ENCODE peak calls at places on chromosomes 3 and 15, in eight cellular contexts. One of them, this sample, is unnamed.

GRCh38 chr15:39746176-39746575 is 36.5 kb downstream of the FSIP1 start:
- DNase-seq in astrocyte of the spinal cord: no peak
- DNase-seq in kidney epithelial cell: no peak
- DNase-seq in AG04450: no peak
- DNase-seq in cardiac muscle cell: no peak
- DNase-seq in fibroblast of villous mesenchyme: peak
- DNase-seq in esophagus squamous epithelium: no peak
- DNase-seq in GM23338: no peak
- DNase-seq in this sample: peak

GRCh38 chr3:64299206-64299605 is 73.9 kb upstream of the PRICKLE2 start:
- DNase-seq in astrocyte of the spinal cord: no peak
- DNase-seq in kidney epithelial cell: no peak
- DNase-seq in AG04450: no peak
- DNase-seq in cardiac muscle cell: no peak
- DNase-seq in fibroblast of villous mesenchyme: no peak
- DNase-seq in esophagus squamous epithelium: no peak
- DNase-seq in GM23338: no peak
- DNase-seq in this sample: no peak

GRCh38 chr3:12541625-12542024 is 3.7 kb downstream of the MKRN2OS start:
- DNase-seq in astrocyte of the spinal cord: no peak
- DNase-seq in kidney epithelial cell: no peak
- DNase-seq in AG04450: no peak
- DNase-seq in cardiac muscle cell: peak
- DNase-seq in fibroblast of villous mesenchyme: no peak
- DNase-seq in esophagus squamous epithelium: no peak
- DNase-seq in GM23338: peak
- DNase-seq in this sample: peak

GRCh38 chr15:28112962-28113361 is 13.8 kb upstream of the OCA2 start:
- DNase-seq in astrocyte of the spinal cord: no peak
- DNase-seq in kidney epithelial cell: no peak
- DNase-seq in AG04450: no peak
- DNase-seq in cardiac muscle cell: no peak
- DNase-seq in fibroblast of villous mesenchyme: no peak
- DNase-seq in esophagus squamous epithelium: no peak
- DNase-seq in GM23338: no peak
- DNase-seq in this sample: no peak

GRCh38 chr3:5188419-5189405 is 1.2 kb downstream of the EDEM1 start:
- DNase-seq in astrocyte of the spinal cord: peak
- DNase-seq in kidney epithelial cell: no peak
- DNase-seq in AG04450: no peak
- DNase-seq in cardiac muscle cell: peak
- DNase-seq in fibroblast of villous mesenchyme: peak
- DNase-seq in esophagus squamous epithelium: no peak
- DNase-seq in GM23338: peak
- DNase-seq in this sample: peak

GRCh38 chr15:52095597-52096262 is 16.8 kb downstream of the BCL2L10 start:
- DNase-seq in astrocyte of the spinal cord: peak
- DNase-seq in kidney epithelial cell: no peak
- DNase-seq in AG04450: peak
- DNase-seq in cardiac muscle cell: no peak
- DNase-seq in fibroblast of villous mesenchyme: peak
- DNase-seq in esophagus squamous epithelium: no peak
- DNase-seq in GM23338: no peak
- DNase-seq in this sample: peak

GRCh38 chr3:39763390-39763789 is 46.0 kb upstream of the MYRIP start:
- DNase-seq in astrocyte of the spinal cord: no peak
- DNase-seq in kidney epithelial cell: no peak
- DNase-seq in AG04450: no peak
- DNase-seq in cardiac muscle cell: no peak
- DNase-seq in fibroblast of villous mesenchyme: no peak
- DNase-seq in esophagus squamous epithelium: no peak
- DNase-seq in GM23338: no peak
- DNase-seq in this sample: no peak

GRCh38 chr3:148459931-148460513 is 237.7 kb upstream of the AGTR1 start:
- DNase-seq in astrocyte of the spinal cord: peak
- DNase-seq in kidney epithelial cell: no peak
- DNase-seq in AG04450: no peak
- DNase-seq in cardiac muscle cell: no peak
- DNase-seq in fibroblast of villous mesenchyme: peak
- DNase-seq in esophagus squamous epithelium: no peak
- DNase-seq in GM23338: peak
- DNase-seq in this sample: no peak

GRCh38 chr3:55487376-55488241 is 503 bp upstream of the WNT5A start:
- DNase-seq in astrocyte of the spinal cord: peak
- DNase-seq in kidney epithelial cell: no peak
- DNase-seq in AG04450: no peak
- DNase-seq in cardiac muscle cell: peak
- DNase-seq in fibroblast of villous mesenchyme: peak
- DNase-seq in esophagus squamous epithelium: no peak
- DNase-seq in GM23338: peak
- DNase-seq in this sample: peak

GRCh38 chr15:51801391-51801835 is 28.0 kb upstream of the TMOD3 start:
- DNase-seq in astrocyte of the spinal cord: peak
- DNase-seq in kidney epithelial cell: no peak
- DNase-seq in AG04450: no peak
- DNase-seq in cardiac muscle cell: peak
- DNase-seq in fibroblast of villous mesenchyme: peak
- DNase-seq in esophagus squamous epithelium: no peak
- DNase-seq in GM23338: peak
- DNase-seq in this sample: peak

GRCh38 chr3:83946045-83946444 is 1012.7 kb upstream of the CADM2 start:
- DNase-seq in astrocyte of the spinal cord: no peak
- DNase-seq in kidney epithelial cell: no peak
- DNase-seq in AG04450: no peak
- DNase-seq in cardiac muscle cell: no peak
- DNase-seq in fibroblast of villous mesenchyme: no peak
- DNase-seq in esophagus squamous epithelium: no peak
- DNase-seq in GM23338: no peak
- DNase-seq in this sample: peak

GRCh38 chr3:69433938-69434263 is 48.0 kb upstream of the FRMD4B start:
- DNase-seq in astrocyte of the spinal cord: no peak
- DNase-seq in kidney epithelial cell: no peak
- DNase-seq in AG04450: no peak
- DNase-seq in cardiac muscle cell: peak
- DNase-seq in fibroblast of villous mesenchyme: peak
- DNase-seq in esophagus squamous epithelium: no peak
- DNase-seq in GM23338: no peak
- DNase-seq in this sample: peak

GRCh38 chr15:51186121-51186795 is 91.6 kb upstream of the TNFAIP8L3 start:
- DNase-seq in astrocyte of the spinal cord: no peak
- DNase-seq in kidney epithelial cell: no peak
- DNase-seq in AG04450: no peak
- DNase-seq in cardiac muscle cell: no peak
- DNase-seq in fibroblast of villous mesenchyme: no peak
- DNase-seq in esophagus squamous epithelium: no peak
- DNase-seq in GM23338: no peak
- DNase-seq in this sample: no peak

GRCh38 chr3:188434594-188434993 is 280.6 kb downstream of the LPP start:
- DNase-seq in astrocyte of the spinal cord: no peak
- DNase-seq in kidney epithelial cell: peak
- DNase-seq in AG04450: no peak
- DNase-seq in cardiac muscle cell: no peak
- DNase-seq in fibroblast of villous mesenchyme: no peak
- DNase-seq in esophagus squamous epithelium: no peak
- DNase-seq in GM23338: no peak
- DNase-seq in this sample: no peak

GRCh38 chr3:16028604-16029003 is 145.9 kb upstream of the GALNT15 start:
- DNase-seq in astrocyte of the spinal cord: peak
- DNase-seq in kidney epithelial cell: no peak
- DNase-seq in AG04450: no peak
- DNase-seq in cardiac muscle cell: no peak
- DNase-seq in fibroblast of villous mesenchyme: peak
- DNase-seq in esophagus squamous epithelium: no peak
- DNase-seq in GM23338: no peak
- DNase-seq in this sample: peak

GRCh38 chr15:63800245-63800644 is 33.5 kb downstream of the HERC1 start:
- DNase-seq in astrocyte of the spinal cord: no peak
- DNase-seq in kidney epithelial cell: no peak
- DNase-seq in AG04450: no peak
- DNase-seq in cardiac muscle cell: no peak
- DNase-seq in fibroblast of villous mesenchyme: no peak
- DNase-seq in esophagus squamous epithelium: no peak
- DNase-seq in GM23338: no peak
- DNase-seq in this sample: no peak

GRCh38 chr3:194137314-194138097 is 1.6 kb downstream of the HES1 start:
- DNase-seq in astrocyte of the spinal cord: peak
- DNase-seq in kidney epithelial cell: no peak
- DNase-seq in AG04450: no peak
- DNase-seq in cardiac muscle cell: peak
- DNase-seq in fibroblast of villous mesenchyme: peak
- DNase-seq in esophagus squamous epithelium: no peak
- DNase-seq in GM23338: peak
- DNase-seq in this sample: peak

GRCh38 chr3:177545964-177546363 is 348.7 kb upstream of the TBL1XR1 start:
- DNase-seq in astrocyte of the spinal cord: no peak
- DNase-seq in kidney epithelial cell: no peak
- DNase-seq in AG04450: no peak
- DNase-seq in cardiac muscle cell: no peak
- DNase-seq in fibroblast of villous mesenchyme: no peak
- DNase-seq in esophagus squamous epithelium: no peak
- DNase-seq in GM23338: no peak
- DNase-seq in this sample: no peak

GRCh38 chr15:67359431-67360082 is 105.0 kb downstream of the IQCH start:
- DNase-seq in astrocyte of the spinal cord: no peak
- DNase-seq in kidney epithelial cell: no peak
- DNase-seq in AG04450: no peak
- DNase-seq in cardiac muscle cell: no peak
- DNase-seq in fibroblast of villous mesenchyme: no peak
- DNase-seq in esophagus squamous epithelium: no peak
- DNase-seq in GM23338: no peak
- DNase-seq in this sample: no peak

GRCh38 chr3:28836199-28836598 is 444.7 kb upstream of the RBMS3 start:
- DNase-seq in astrocyte of the spinal cord: no peak
- DNase-seq in kidney epithelial cell: no peak
- DNase-seq in AG04450: no peak
- DNase-seq in cardiac muscle cell: no peak
- DNase-seq in fibroblast of villous mesenchyme: no peak
- DNase-seq in esophagus squamous epithelium: no peak
- DNase-seq in GM23338: no peak
- DNase-seq in this sample: peak

GRCh38 chr15:75584121-75584520 is 5.0 kb upstream of the PTPN9 start:
- DNase-seq in astrocyte of the spinal cord: no peak
- DNase-seq in kidney epithelial cell: no peak
- DNase-seq in AG04450: no peak
- DNase-seq in cardiac muscle cell: no peak
- DNase-seq in fibroblast of villous mesenchyme: no peak
- DNase-seq in esophagus squamous epithelium: no peak
- DNase-seq in GM23338: peak
- DNase-seq in this sample: no peak

GRCh38 chr3:188468672-188469071 is 314.7 kb downstream of the LPP start:
- DNase-seq in astrocyte of the spinal cord: peak
- DNase-seq in kidney epithelial cell: peak
- DNase-seq in AG04450: no peak
- DNase-seq in cardiac muscle cell: no peak
- DNase-seq in fibroblast of villous mesenchyme: peak
- DNase-seq in esophagus squamous epithelium: no peak
- DNase-seq in GM23338: no peak
- DNase-seq in this sample: no peak

GRCh38 chr15:78174398-78174797 is 25.2 kb downstream of the IDH3A start:
- DNase-seq in astrocyte of the spinal cord: no peak
- DNase-seq in kidney epithelial cell: no peak
- DNase-seq in AG04450: no peak
- DNase-seq in cardiac muscle cell: no peak
- DNase-seq in fibroblast of villous mesenchyme: no peak
- DNase-seq in esophagus squamous epithelium: no peak
- DNase-seq in GM23338: no peak
- DNase-seq in this sample: no peak

GRCh38 chr15:85412956-85413854 is 32.8 kb downstream of the AKAP13 start:
- DNase-seq in astrocyte of the spinal cord: peak
- DNase-seq in kidney epithelial cell: peak
- DNase-seq in AG04450: peak
- DNase-seq in cardiac muscle cell: no peak
- DNase-seq in fibroblast of villous mesenchyme: peak
- DNase-seq in esophagus squamous epithelium: peak
- DNase-seq in GM23338: no peak
- DNase-seq in this sample: peak

GRCh38 chr3:74590620-74591262 is 23.7 kb downstream of the CNTN3 start:
- DNase-seq in astrocyte of the spinal cord: no peak
- DNase-seq in kidney epithelial cell: no peak
- DNase-seq in AG04450: no peak
- DNase-seq in cardiac muscle cell: no peak
- DNase-seq in fibroblast of villous mesenchyme: no peak
- DNase-seq in esophagus squamous epithelium: no peak
- DNase-seq in GM23338: no peak
- DNase-seq in this sample: no peak

GRCh38 chr3:168061332-168061996 is 34.3 kb downstream of the GOLIM4 start:
- DNase-seq in astrocyte of the spinal cord: no peak
- DNase-seq in kidney epithelial cell: no peak
- DNase-seq in AG04450: no peak
- DNase-seq in cardiac muscle cell: no peak
- DNase-seq in fibroblast of villous mesenchyme: no peak
- DNase-seq in esophagus squamous epithelium: no peak
- DNase-seq in GM23338: no peak
- DNase-seq in this sample: no peak
- TF ChIP-seq CTCF in astrocyte of the spinal cord: no peak
- TF ChIP-seq CTCF in kidney epithelial cell: no peak
- TF ChIP-seq CTCF in AG04450: no peak
- TF ChIP-seq CTCF in cardiac muscle cell: no peak
- TF ChIP-seq CTCF in fibroblast of villous mesenchyme: peak
- TF ChIP-seq CTCF in esophagus squamous epithelium: no peak
- TF ChIP-seq CTCF in GM23338: peak
- TF ChIP-seq CTCF in this sample: no peak

GRCh38 chr3:65902304-65902793 is 136.4 kb downstream of the MAGI1 start:
- DNase-seq in astrocyte of the spinal cord: no peak
- DNase-seq in kidney epithelial cell: no peak
- DNase-seq in AG04450: no peak
- DNase-seq in cardiac muscle cell: peak
- DNase-seq in fibroblast of villous mesenchyme: no peak
- DNase-seq in esophagus squamous epithelium: no peak
- DNase-seq in GM23338: peak
- DNase-seq in this sample: peak
- H3K4me3 ChIP-seq in astrocyte of the spinal cord: no peak
- H3K4me3 ChIP-seq in kidney epithelial cell: no peak
- H3K4me3 ChIP-seq in AG04450: no peak
- H3K4me3 ChIP-seq in cardiac muscle cell: no peak
- H3K4me3 ChIP-seq in fibroblast of villous mesenchyme: no peak
- H3K4me3 ChIP-seq in esophagus squamous epithelium: peak
- H3K4me3 ChIP-seq in GM23338: peak
- H3K4me3 ChIP-seq in this sample: peak

DNA sequence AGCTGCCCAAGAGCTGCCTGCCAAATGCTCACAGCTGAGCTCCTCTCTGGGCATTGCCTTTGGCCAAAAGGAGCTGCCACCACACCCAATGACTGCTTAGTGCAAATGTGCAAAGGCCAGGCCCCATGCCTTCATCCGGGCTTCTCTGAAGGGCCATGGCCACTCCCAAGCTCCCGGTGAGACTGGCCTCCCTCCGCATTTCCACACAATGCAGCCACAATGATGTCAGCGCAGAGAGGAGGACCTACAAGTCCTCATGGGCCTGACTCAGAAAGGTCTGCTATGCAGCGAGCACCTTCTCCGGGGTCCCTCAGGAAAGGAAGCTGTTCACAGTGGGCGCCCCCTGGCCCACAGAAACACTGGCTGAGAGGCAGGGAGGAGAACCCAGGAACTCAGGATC is 12.7 kb downstream of the OXTR start:
- DNase-seq in astrocyte of the spinal cord: no peak
- DNase-seq in kidney epithelial cell: no peak
- DNase-seq in AG04450: no peak
- DNase-seq in cardiac muscle cell: no peak
- DNase-seq in fibroblast of villous mesenchyme: no peak
- DNase-seq in esophagus squamous epithelium: no peak
- DNase-seq in GM23338: no peak
- DNase-seq in this sample: no peak
- TF ChIP-seq CTCF in astrocyte of the spinal cord: no peak
- TF ChIP-seq CTCF in kidney epithelial cell: no peak
- TF ChIP-seq CTCF in AG04450: no peak
- TF ChIP-seq CTCF in cardiac muscle cell: no peak
- TF ChIP-seq CTCF in fibroblast of villous mesenchyme: no peak
- TF ChIP-seq CTCF in esophagus squamous epithelium: no peak
- TF ChIP-seq CTCF in GM23338: peak
- TF ChIP-seq CTCF in this sample: no peak

GRCh38 chr15:46857103-46857502 is 860.2 kb upstream of the SEMA6D start:
- DNase-seq in astrocyte of the spinal cord: no peak
- DNase-seq in kidney epithelial cell: no peak
- DNase-seq in AG04450: no peak
- DNase-seq in cardiac muscle cell: no peak
- DNase-seq in fibroblast of villous mesenchyme: no peak
- DNase-seq in esophagus squamous epithelium: no peak
- DNase-seq in GM23338: no peak
- DNase-seq in this sample: no peak
- H3K4me3 ChIP-seq in astrocyte of the spinal cord: no peak
- H3K4me3 ChIP-seq in kidney epithelial cell: no peak
- H3K4me3 ChIP-seq in AG04450: no peak
- H3K4me3 ChIP-seq in cardiac muscle cell: no peak
- H3K4me3 ChIP-seq in fibroblast of villous mesenchyme: no peak
- H3K4me3 ChIP-seq in esophagus squamous epithelium: no peak
- H3K4me3 ChIP-seq in GM23338: no peak
- H3K4me3 ChIP-seq in this sample: no peak